ENCODE peak calls at places on chromosomes 1 and 21, in nine cellular contexts. R is fibroblast of lung, L is skeletal muscle cell, O is SHP77, Q is mucosa of descending colon, Y is GM04503, M is NCI-H345, A is cardiac fibroblast, Z is Daoy. E is an unnamed sample.

GRCh38 chr1:21631944-21632887 is 36.9 kb downstream of the RAP1GAP start:
- DNase-seq in Y (no peak), O (no peak), R (no peak), Z (peak), L (no peak), M (peak), Q (peak), A (no peak), E (no peak)

GRCh38 chr1:116067564-116067887 is 43.7 kb upstream of the MAB21L3 start:
- DNase-seq in Y (peak), R (peak), Q (no peak), A (peak), Z (peak), O (no peak), L (peak), M (no peak), E (no peak)

GRCh38 chr1:8121261-8122159 is 95.4 kb upstream of the ERRFI1 start:
- DNase-seq in A (peak), L (peak), O (no peak), Y (no peak), R (peak), Z (peak), Q (no peak), M (no peak), E (peak)

GRCh38 chr1:75170006-75170405 is 35.8 kb downstream of the LHX8 start:
- DNase-seq in A (no peak), Y (no peak), Z (no peak), O (no peak), M (no peak), Q (no peak), L (no peak), R (no peak), E (no peak)

GRCh38 chr1:10489291-10490055 is 14.7 kb downstream of the PEX14 start:
- DNase-seq in R (no peak), Q (no peak), Y (no peak), L (no peak), Z (no peak), A (no peak), M (no peak), O (no peak), E (no peak)

GRCh38 chr1:215071078-215071477 is 11.5 kb upstream of the KCNK2 start:
- DNase-seq in A (no peak), L (no peak), Z (no peak), Y (no peak), O (no peak), R (no peak), M (no peak), Q (no peak), E (no peak)

GRCh38 chr1:228366851-228367741 is 39.5 kb downstream of the TRIM11 start:
- DNase-seq in M (no peak), A (no peak), O (no peak), L (no peak), R (no peak), Y (no peak), Q (peak), Z (no peak), E (no peak)

GRCh38 chr1:218426343-218426657 is 81.2 kb downstream of the TGFB2 start:
- DNase-seq in Y (no peak), A (peak), Z (peak), L (peak), M (peak), Q (no peak), O (no peak), R (peak), E (peak)

GRCh38 chr1:52556641-52557360 is 3.9 kb upstream of the TUT4 start:
- DNase-seq in Q (no peak), Z (no peak), R (no peak), Y (no peak), L (no peak), O (no peak), A (no peak), M (peak), E (no peak)

GRCh38 chr1:234670936-234671628 is 61.1 kb upstream of the IRF2BP2 start:
- DNase-seq in Z (no peak), Q (no peak), R (no peak), Y (no peak), L (no peak), O (peak), A (no peak), M (peak), E (no peak)

GRCh38 chr1:59293849-59294248 is 3.0 kb upstream of the FGGY start:
- DNase-seq in O (no peak), M (no peak), Y (no peak), A (no peak), L (no peak), R (no peak), Z (no peak), Q (peak), E (no peak)

GRCh38 chr1:11629626-11630025 is 24.6 kb downstream of the FBXO2 start:
- DNase-seq in Z (no peak), M (no peak), A (no peak), Y (no peak), R (no peak), O (no peak), L (no peak), Q (no peak), E (no peak)

GRCh38 chr1:1291611-1292441 is 11.6 kb downstream of the SCNN1D start:
- DNase-seq in Q (no peak), R (peak), Y (no peak), O (peak), L (no peak), M (peak), A (peak), Z (peak), E (peak)

GRCh38 chr1:86409416-86410021 is 13.4 kb upstream of the ODF2L start:
- DNase-seq in O (peak), Q (no peak), M (peak), Z (peak), Y (no peak), R (no peak), A (peak), L (no peak), E (no peak)

GRCh38 chr21:40760811-40761210 is 86.1 kb downstream of the DSCAM start:
- DNase-seq in L (no peak), R (no peak), Y (no peak), O (no peak), Z (no peak), Q (no peak), M (no peak), A (no peak), E (no peak)

GRCh38 chr1:39940253-39940652 is 14.7 kb upstream of the MFSD2A start:
- DNase-seq in M (no peak), L (no peak), Z (no peak), O (no peak), R (no peak), Y (no peak), Q (no peak), A (no peak), E (no peak)

GRCh38 chr1:2523191-2523890 is 3.1 kb downstream of the PANK4 start:
- DNase-seq in Q (no peak), Z (no peak), O (no peak), L (no peak), R (no peak), Y (no peak), A (no peak), M (no peak), E (peak)

GRCh38 chr1:45833361-45833760 is 29.9 kb downstream of the MAST2 start:
- DNase-seq in R (no peak), Q (no peak), Z (no peak), L (no peak), M (no peak), A (no peak), Y (no peak), O (no peak), E (no peak)

GRCh38 chr1:213335084-213335483 is 284.0 kb downstream of the RPS6KC1 start:
- DNase-seq in M (peak), R (no peak), L (no peak), Y (no peak), A (no peak), O (no peak), Q (no peak), Z (no peak), E (no peak)

GRCh38 chr1:82759035-82759434 is 958.3 kb downstream of the ADGRL2 start:
- DNase-seq in Z (no peak), O (no peak), L (no peak), Q (no peak), Y (no peak), A (no peak), R (no peak), M (no peak), E (peak)

GRCh38 chr1:193794239-193794638 is 607.8 kb upstream of the B3GALT2 start:
- DNase-seq in A (peak), M (no peak), Y (no peak), L (no peak), Q (no peak), O (no peak), Z (no peak), R (peak), E (no peak)

GRCh38 chr1:211579434-211580302 is 707 bp upstream of the SLC30A1 start:
- DNase-seq in O (peak), Z (peak), R (peak), M (peak), L (no peak), Q (peak), Y (no peak), A (peak), E (peak)

GRCh38 chr1:160210563-160210962 is 5.4 kb downstream of the PEA15 start:
- DNase-seq in M (no peak), Q (no peak), A (no peak), Z (no peak), Y (no peak), O (no peak), R (no peak), L (no peak), E (no peak)

GRCh38 chr1:162689745-162690671 is 57.7 kb downstream of the DDR2 start:
- DNase-seq in Z (peak), L (no peak), A (peak), R (no peak), Y (no peak), O (no peak), Q (no peak), M (no peak), E (peak)

GRCh38 chr1:30868833-30869435 is 39.6 kb downstream of the SDC3 start:
- DNase-seq in Q (no peak), A (no peak), L (no peak), M (no peak), Z (peak), R (no peak), O (no peak), Y (no peak), E (no peak)

GRCh38 chr1:61295818-61296537 is 213.6 kb downstream of the NFIA start:
- DNase-seq in A (no peak), Q (no peak), Y (no peak), M (no peak), L (no peak), O (no peak), Z (no peak), R (no peak), E (no peak)

GRCh38 chr1:81174052-81174451 is 626.7 kb upstream of the ADGRL2 start:
- DNase-seq in Z (peak), Q (no peak), A (no peak), R (peak), L (peak), O (no peak), Y (no peak), M (no peak), E (no peak)